ENCODE peak calls at places on chromosomes 11 and 22, in five cellular contexts. Y, O, S, P and T are unnamed samples.

GRCh38 chr22:31734512-31734911 is 15.4 kb downstream of the PRR14L start:
- DNase-seq in S (no peak), O (no peak), P (peak; percentile 10), Y (no peak), T (no peak)

GRCh38 chr11:72724851-72725730 is 27.1 kb downstream of the ARAP1 start:
- DNase-seq in S (peak; percentile 76), O (peak; percentile 63), P (peak; percentile 88), Y (peak; percentile 74), T (peak; percentile 89)

GRCh38 chr11:124717421-124717785 is 22.3 kb upstream of the NRGN start:
- DNase-seq in S (no peak), P (no peak), O (no peak), Y (no peak), T (no peak)

GRCh38 chr11:102620858-102621561 is 4.1 kb downstream of the MMP20 start:
- DNase-seq in Y (no peak), S (no peak), P (no peak), O (no peak), T (no peak)

GRCh38 chr11:94746721-94747120 is 21.4 kb upstream of the AMOTL1 start:
- DNase-seq in P (peak; percentile 54), Y (no peak), S (no peak), O (no peak), T (no peak)

GRCh38 chr11:105720096-105720495 is 110.2 kb downstream of the GRIA4 start:
- DNase-seq in P (no peak), O (no peak), Y (no peak), S (no peak), T (no peak)

GRCh38 chr22:32760396-32760795 is 41.1 kb upstream of the TIMP3 start:
- DNase-seq in O (no peak), Y (no peak), P (no peak), S (no peak), T (no peak)

GRCh38 chr22:44325718-44326548 is 13.2 kb upstream of the SHISAL1 start:
- DNase-seq in Y (no peak), S (no peak), O (no peak), P (no peak), T (peak; percentile 38)

GRCh38 chr22:21762712-21763581 is 27.4 kb upstream of the YPEL1 start:
- DNase-seq in Y (no peak), P (no peak), S (no peak), O (no peak), T (no peak)

GRCh38 chr11:107859459-107860239 is 1.1 kb upstream of the SLC35F2 start:
- DNase-seq in P (peak; percentile 16), S (peak; percentile 50), O (peak; percentile 4), Y (peak; percentile 35), T (peak; percentile 81)

GRCh38 chr11:104995001-104995408 is 26.6 kb upstream of the CASP4 start:
- DNase-seq in P (no peak), O (no peak), S (no peak), Y (no peak), T (no peak)

GRCh38 chr11:134488512-134488911 is 76.5 kb upstream of the B3GAT1 start:
- DNase-seq in P (no peak), Y (no peak), O (no peak), S (no peak), T (no peak)

GRCh38 chr22:42895087-42895486 is 38.0 kb upstream of the ARFGAP3 start:
- DNase-seq in O (peak; percentile 75), P (no peak), Y (no peak), S (no peak), T (no peak)